ENCODE peak calls at places on chromosomes 11 and 22, in six cellular contexts. S is lower lobe of right lung, L is A549, A is neural progenitor cell, E is cardiac muscle cell, G is bronchial epithelial cell. I is an unnamed sample.

GRCh38 chr11:313787-314547 is at the start of gene IFITM1:
- DNase-seq in L (no peak), G (peak), A (peak), E (peak), S (peak), I (peak)

GRCh38 chr11:44333271-44334218 is 23.6 kb upstream of the ALX4 start:
- DNase-seq in E (peak), L (no peak), S (no peak), A (no peak), G (peak), I (no peak)

GRCh38 chr11:116114198-116114651 is 610.0 kb upstream of the CADM1 start:
- DNase-seq in G (no peak), E (no peak), A (peak), S (no peak), L (no peak), I (no peak)

GRCh38 chr11:133790995-133791394 is 54.3 kb downstream of the SPATA19 start:
- DNase-seq in L (no peak), G (no peak), E (no peak), A (no peak), S (no peak), I (no peak)

GRCh38 chr22:37925311-37925710 is 19.2 kb downstream of the MICALL1 start:
- DNase-seq in E (no peak), G (no peak), A (no peak), S (no peak), L (no peak), I (no peak)

GRCh38 chr11:76155455-76156232 is 50.7 kb downstream of the WNT11 start:
- DNase-seq in A (no peak), L (no peak), E (no peak), S (no peak), G (no peak), I (no peak)

GRCh38 chr22:33919591-33920501 is at the start of gene LARGE1:
- DNase-seq in S (peak), G (no peak), A (peak), E (peak), L (peak), I (no peak)

GRCh38 chr11:33689506-33689905 is 11.1 kb downstream of the C11orf91 start:
- DNase-seq in L (no peak), S (no peak), A (no peak), E (no peak), G (no peak), I (no peak)

GRCh38 chr22:26484360-26484706 is 656 bp downstream of the SRRD start:
- DNase-seq in S (no peak), A (no peak), G (peak), E (no peak), L (no peak), I (no peak)

GRCh38 chr11:129190087-129190486 is 2.0 kb downstream of the ARHGAP32 start:
- DNase-seq in L (peak), A (no peak), S (no peak), E (peak), G (peak), I (no peak)

GRCh38 chr22:39244496-39245129 is at the start of gene PDGFB:
- DNase-seq in A (peak), G (no peak), E (peak), L (no peak), S (no peak), I (no peak)

GRCh38 chr11:75430692-75431532 is 2.1 kb downstream of the KLHL35 start:
- DNase-seq in G (no peak), E (no peak), A (no peak), S (no peak), L (no peak), I (no peak)

GRCh38 chr22:46686221-46686872 is 51.7 kb downstream of the CERK start:
- DNase-seq in G (no peak), A (no peak), L (no peak), S (no peak), E (no peak), I (no peak)

GRCh38 chr11:111362887-111363411 is 16.1 kb downstream of the POU2AF1 start:
- DNase-seq in E (no peak), A (no peak), S (peak), L (no peak), G (peak), I (no peak)

GRCh38 chr11:32255876-32256275 is 165.0 kb downstream of the RCN1 start:
- DNase-seq in S (no peak), G (no peak), L (no peak), A (peak), E (no peak), I (no peak)

GRCh38 chr11:70437111-70437784 is 38.9 kb downstream of the CTTN start:
- DNase-seq in S (no peak), E (no peak), L (no peak), A (no peak), G (no peak), I (no peak)

GRCh38 chr22:47446821-47447810 is 684.7 kb downstream of the TBC1D22A start:
- DNase-seq in G (no peak), A (no peak), S (no peak), E (no peak), L (no peak), I (no peak)

GRCh38 chr22:48072777-48073176 is 1310.3 kb downstream of the TBC1D22A start:
- DNase-seq in G (no peak), L (no peak), A (peak), S (no peak), E (no peak), I (no peak)

GRCh38 chr11:83933008-83933407 is 646.8 kb upstream of the CCDC90B start:
- DNase-seq in L (no peak), E (no peak), G (no peak), S (no peak), A (no peak), I (no peak)

GRCh38 chr22:36081023-36081431 is 52.4 kb upstream of the RBFOX2 start:
- DNase-seq in A (no peak), L (no peak), E (peak), S (no peak), G (peak), I (peak)

GRCh38 chr22:24424001-24424900 is 3.1 kb upstream of the ADORA2A start:
- DNase-seq in E (no peak), S (peak), A (peak), G (no peak), L (no peak), I (no peak)

GRCh38 chr11:131511794-131512193 is 141.4 kb downstream of the NTM start:
- DNase-seq in E (peak), L (no peak), G (peak), A (peak), S (no peak), I (no peak)

DNA sequence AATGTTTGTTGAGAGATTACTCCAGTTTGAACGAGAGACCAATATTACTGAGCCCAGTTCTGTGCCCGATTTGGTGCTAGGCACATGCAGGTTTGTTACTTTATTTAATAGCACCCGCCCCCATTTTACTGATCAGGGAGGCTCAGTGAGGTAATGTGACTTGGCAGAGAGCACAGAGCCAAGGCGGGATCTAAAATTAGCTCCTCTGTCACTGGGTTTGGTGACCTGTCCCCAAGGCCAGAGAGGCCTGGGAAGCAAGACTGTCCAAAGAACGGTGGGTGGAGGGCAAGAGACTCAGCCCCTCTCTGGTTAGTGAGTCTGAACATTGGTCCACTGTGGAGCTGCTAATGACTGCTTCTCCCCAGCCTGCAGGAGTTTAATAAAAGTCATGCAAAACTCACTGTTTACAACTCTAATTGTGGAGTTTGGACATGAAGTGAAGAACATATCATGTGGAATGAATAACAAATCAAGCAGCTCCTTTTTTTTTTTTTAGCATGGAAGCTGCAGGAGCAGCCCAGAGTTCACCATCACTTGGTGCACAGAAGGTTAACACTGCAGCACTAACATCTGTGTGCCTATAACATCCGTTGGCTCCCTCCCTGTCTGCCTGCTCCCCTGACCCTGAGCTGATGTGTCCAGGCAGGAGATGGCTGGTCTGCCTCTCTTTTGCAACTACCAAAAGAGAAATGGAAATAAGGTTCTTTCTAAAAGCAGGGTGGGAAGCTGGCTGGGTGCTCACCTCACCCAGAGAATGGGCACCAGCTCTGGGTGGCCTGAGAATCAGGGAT is 39.0 kb downstream of the CSNK2A3 start:
- DNase-seq in E (no peak), S (no peak), G (no peak), L (no peak), A (no peak), I (no peak)
- TF ChIP-seq CTCF in E (no peak), S (no peak), G (no peak), L (no peak), A (no peak), I (no peak)

DNA sequence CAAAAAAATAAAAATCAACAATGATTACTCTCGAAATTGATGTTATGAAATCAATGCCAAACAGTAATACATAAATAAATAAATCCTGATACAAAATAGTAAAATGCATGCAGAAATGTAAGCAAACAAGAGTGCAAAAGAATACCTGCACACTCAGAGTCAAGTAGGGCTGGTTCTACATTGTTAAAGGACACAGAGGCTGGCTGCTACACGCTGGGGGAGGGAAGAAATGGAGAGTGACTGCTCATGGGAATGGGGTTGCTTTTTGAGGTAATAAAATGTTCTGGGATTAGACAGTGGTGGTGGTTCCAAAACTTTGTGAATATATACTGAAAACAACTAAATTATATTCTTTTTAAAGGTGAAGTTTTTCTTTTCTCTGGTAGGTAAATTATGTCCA is 32.1 kb downstream of the MAPK1 start:
- DNase-seq in G (no peak), A (no peak), S (no peak), E (no peak), L (no peak), I (no peak)
- TF ChIP-seq CTCF in G (no peak), A (no peak), S (no peak), E (no peak), L (no peak), I (no peak)

GRCh38 chr22:19496324-19496630 is 16.6 kb downstream of the CDC45 start:
- DNase-seq in S (no peak), L (no peak), A (no peak), G (no peak), E (no peak), I (no peak)

GRCh38 chr22:19494676-19495173 is 15.0 kb downstream of the CDC45 start:
- DNase-seq in G (no peak), A (no peak), E (no peak), S (no peak), L (no peak), I (no peak)

GRCh38 chr22:19497245-19497644 is 17.5 kb downstream of the CDC45 start:
- DNase-seq in E (peak), L (no peak), S (no peak), A (no peak), G (peak), I (peak)

GRCh38 chr22:19494001-19494560 is 14.4 kb downstream of the CDC45 start:
- DNase-seq in A (no peak), E (no peak), S (no peak), G (no peak), L (no peak), I (no peak)

GRCh38 chr22:19495562-19496323 is 16.0 kb downstream of the CDC45 start:
- DNase-seq in S (no peak), L (no peak), A (no peak), G (peak), E (peak), I (peak)
- TF ChIP-seq CTCF in S (peak), L (no peak), A (no peak), G (peak), E (peak), I (peak)

DNA sequence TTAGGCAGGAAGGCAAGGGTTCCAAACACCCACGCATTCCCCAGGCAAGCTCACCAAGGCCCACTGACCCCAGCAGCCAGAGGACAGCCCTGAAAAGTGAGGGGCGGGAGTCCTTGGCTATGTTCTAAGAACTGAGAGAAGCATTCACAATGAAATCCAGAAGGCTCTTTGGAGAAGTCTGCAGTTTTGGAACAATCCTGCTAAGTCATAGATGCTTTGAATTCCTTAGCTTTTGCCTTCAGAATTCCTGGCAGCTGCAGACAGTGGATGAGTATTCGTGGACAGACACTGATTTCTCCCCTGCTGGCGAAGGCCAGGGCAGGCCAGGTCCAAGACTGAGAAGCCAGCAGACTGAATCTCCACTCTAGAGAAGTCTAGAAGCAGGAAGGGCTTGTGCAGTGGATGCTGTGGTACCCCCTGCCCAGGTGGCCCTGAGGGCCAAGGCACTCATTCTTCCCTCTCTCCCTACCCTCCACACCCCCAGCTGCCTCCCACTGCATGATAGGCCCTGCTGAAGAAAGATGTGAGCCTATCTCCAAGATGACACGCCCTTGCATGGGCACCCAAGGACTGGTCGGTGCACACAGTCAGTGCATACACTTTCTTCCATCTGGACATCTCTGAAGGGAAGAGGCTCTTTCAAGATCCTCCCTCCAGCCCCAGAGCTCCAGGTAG is 133.2 kb upstream of the TEAD1 start:
- DNase-seq in A (peak), L (peak), G (no peak), E (peak), S (no peak), I (peak)
- TF ChIP-seq CTCF in A (no peak), L (no peak), G (no peak), E (peak), S (no peak), I (peak)

I was measured in AG09309.